ENCODE peak calls at places on chromosomes 6 and 20, in four cellular contexts. G is GM20000, V is gastrocnemius medialis, R is WTC11. Z is an unnamed sample.

GRCh38 chr6:36028887-36029324 is 1.3 kb downstream of the MAPK14 start:
- DNase-seq in G (peak), V (peak), R (peak), Z (peak)

GRCh38 chr20:1918766-1919165 is 23.6 kb downstream of the SIRPA start:
- DNase-seq in G (no peak), V (no peak), R (no peak), Z (no peak)

GRCh38 chr6:143531720-143532504 is 20.4 kb upstream of the FUCA2 start:
- DNase-seq in G (no peak), V (no peak), R (no peak), Z (no peak)

GRCh38 chr6:45609141-45609638 is 231.5 kb upstream of the SUPT3H start:
- DNase-seq in G (no peak), V (peak), R (no peak), Z (no peak)

GRCh38 chr20:44137210-44137781 is 49.7 kb downstream of the JPH2 start:
- DNase-seq in G (no peak), V (peak), R (peak), Z (peak)

GRCh38 chr6:31871068-31871659 is 7.6 kb downstream of the SLC44A4 start:
- DNase-seq in G (no peak), V (no peak), R (no peak), Z (no peak)

GRCh38 chr6:98529364-98529763 is 305.0 kb upstream of the POU3F2 start:
- DNase-seq in G (no peak), V (no peak), R (no peak), Z (no peak)

GRCh38 chr20:37697314-37697713 is 3.5 kb downstream of the CTNNBL1 start:
- DNase-seq in G (peak), V (no peak), R (no peak), Z (no peak)

GRCh38 chr6:46626228-46626909 is 26.2 kb downstream of the CYP39A1 start:
- DNase-seq in G (peak), V (no peak), R (no peak), Z (no peak)

GRCh38 chr6:14983599-14984296 is 262.1 kb upstream of the JARID2 start:
- DNase-seq in G (no peak), V (no peak), R (no peak), Z (no peak)

GRCh38 chr6:38215225-38215624 is 395.7 kb downstream of the ZFAND3 start:
- DNase-seq in G (no peak), V (no peak), R (no peak), Z (no peak)

GRCh38 chr6:797479-798077 is 104.6 kb upstream of the EXOC2 start:
- DNase-seq in G (peak), V (no peak), R (peak), Z (peak)

GRCh38 chr6:155528982-155529453 is 73.4 kb upstream of the NOX3 start:
- DNase-seq in G (peak), V (peak), R (no peak), Z (no peak)

GRCh38 chr20:50338479-50339195 is 148.0 kb downstream of the CEBPB start:
- DNase-seq in G (peak), V (no peak), R (peak), Z (no peak)

GRCh38 chr20:43040427-43040826 is 149.3 kb downstream of the PTPRT start:
- DNase-seq in G (no peak), V (no peak), R (peak), Z (no peak)

GRCh38 chr6:111737065-111737521 is 131.4 kb upstream of the TRAF3IP2 start:
- DNase-seq in G (no peak), V (no peak), R (no peak), Z (no peak)

GRCh38 chr20:22921595-22922421 is 113.3 kb upstream of the SSTR4 start:
- DNase-seq in G (no peak), V (no peak), R (no peak), Z (no peak)

GRCh38 chr6:72832271-72832670 is 210.4 kb downstream of the KCNQ5 start:
- DNase-seq in G (no peak), V (peak), R (no peak), Z (no peak)

GRCh38 chr20:17210387-17210786 is 16.5 kb upstream of the PCSK2 start:
- DNase-seq in G (no peak), V (no peak), R (no peak), Z (no peak)

GRCh38 chr6:75183099-75183541 is 22.7 kb downstream of the COL12A1 start:
- DNase-seq in G (no peak), V (no peak), R (no peak), Z (no peak)

GRCh38 chr6:30394139-30394538 is 49.2 kb downstream of the RPP21 start:
- DNase-seq in G (no peak), V (no peak), R (no peak), Z (no peak)

GRCh38 chr6:34093854-34094430 is 51.9 kb downstream of the GRM4 start:
- DNase-seq in G (no peak), V (no peak), R (no peak), Z (no peak)

DNA sequence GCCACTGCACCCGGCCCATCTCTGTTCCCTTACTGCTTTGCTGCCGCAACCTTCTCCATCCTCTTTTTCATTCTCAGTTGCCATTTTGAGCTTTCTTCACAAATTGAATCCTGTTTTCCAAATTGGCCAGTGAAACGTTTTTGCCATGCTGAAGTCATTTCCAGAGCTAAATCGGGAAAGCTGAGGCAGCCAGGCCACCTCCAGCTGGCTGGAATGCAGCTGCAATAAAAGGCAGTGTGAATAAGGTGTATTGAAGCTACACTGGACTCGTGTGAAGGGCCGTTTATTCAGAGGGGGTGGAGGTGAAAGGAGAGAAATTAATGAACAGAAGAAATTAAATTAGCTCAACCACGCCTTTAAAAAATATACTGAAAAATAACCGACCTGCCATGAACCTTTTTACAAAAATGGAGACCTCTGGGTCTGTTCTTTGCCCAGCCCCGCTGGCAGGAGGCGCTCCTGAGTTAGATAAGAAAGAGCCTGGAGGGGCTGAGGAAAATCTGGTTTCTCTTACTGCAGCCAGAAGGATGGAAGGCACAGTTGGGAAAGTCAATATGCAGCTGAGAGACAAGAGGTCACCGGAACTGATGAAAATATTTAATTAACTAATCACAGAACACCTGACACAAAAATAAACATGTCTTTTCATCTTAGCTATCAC is 283.9 kb downstream of the FOXC1 start:
- DNase-seq in G (no peak), V (no peak), R (peak), Z (no peak)
- TF ChIP-seq CTCF in G (no peak), V (no peak), R (peak), Z (no peak)

DNA sequence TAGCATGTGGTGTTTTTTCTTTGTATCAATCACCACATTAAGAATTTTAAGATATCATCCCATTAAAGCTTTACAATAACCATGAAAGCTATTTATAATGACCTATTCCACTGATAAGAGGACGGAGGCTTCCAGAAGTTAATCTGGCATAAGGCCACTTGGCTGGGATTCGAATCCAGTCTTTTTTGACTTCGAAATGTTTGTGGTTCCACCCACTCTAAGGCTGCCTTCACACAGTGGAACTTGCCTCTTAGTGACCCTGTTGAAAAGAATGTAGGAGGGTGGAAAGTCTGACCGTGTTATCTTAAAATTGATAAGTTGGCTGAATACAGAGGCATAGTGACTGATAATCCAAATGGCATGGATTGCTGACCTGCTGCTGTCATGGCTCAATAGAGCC is 959.7 kb downstream of the KIF16B start:
- DNase-seq in G (no peak), V (no peak), R (no peak), Z (no peak)
- TF ChIP-seq CTCF in G (no peak), V (no peak), R (no peak), Z (no peak)

DNA sequence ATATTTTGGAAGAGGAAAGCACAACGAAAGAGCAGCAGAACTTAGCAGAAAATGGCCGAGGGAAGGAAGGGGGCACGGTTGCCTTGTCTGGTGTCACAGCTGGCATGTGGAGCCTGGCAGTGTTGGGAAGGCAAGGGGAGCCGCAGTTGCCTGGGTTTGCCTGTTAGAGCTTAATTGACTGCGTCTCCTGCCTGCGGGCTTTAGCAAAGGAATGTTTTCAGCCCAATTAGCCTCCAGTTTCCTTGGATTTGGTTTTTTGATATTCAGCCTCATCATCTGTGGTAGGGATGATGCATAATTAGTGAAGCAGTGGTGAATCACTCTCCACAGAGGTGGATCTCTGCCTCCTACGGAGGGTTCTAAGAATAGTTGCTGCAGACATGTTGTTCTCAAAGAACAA is 832.6 kb downstream of the QKI start:
- DNase-seq in G (no peak), V (no peak), R (no peak), Z (no peak)
- TF ChIP-seq CTCF in G (no peak), V (no peak), R (no peak), Z (no peak)

DNA sequence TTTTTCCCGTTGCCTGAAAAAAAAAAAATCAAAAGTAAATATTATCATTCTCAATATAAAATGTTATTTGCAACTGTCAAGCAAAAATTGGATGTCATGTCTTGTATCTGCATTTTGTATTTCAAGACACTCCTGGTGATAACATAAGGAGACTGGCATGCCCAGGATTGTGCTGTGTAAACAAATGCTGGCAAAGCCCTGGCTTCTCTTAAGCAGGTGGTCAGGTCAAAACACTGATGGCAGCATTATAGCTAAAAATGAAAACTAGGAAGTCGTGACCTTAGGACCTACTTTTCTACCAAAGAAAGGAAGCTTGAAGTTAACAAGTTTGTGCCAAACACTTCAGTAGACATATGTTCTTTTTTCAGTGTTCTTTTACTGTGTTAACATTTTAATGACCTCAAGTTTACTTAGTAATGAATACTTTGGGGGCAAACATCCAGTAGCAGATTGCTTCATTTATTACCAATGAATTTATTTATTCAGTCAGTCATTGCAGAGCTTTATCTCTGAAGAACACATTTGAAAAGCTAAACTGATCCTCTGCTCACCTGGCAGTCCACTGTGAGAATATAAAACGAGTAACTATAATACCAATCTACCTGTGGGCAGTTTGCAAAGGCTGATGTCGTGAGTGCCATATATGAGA is 243.1 kb upstream of the FLRT3 start:
- DNase-seq in G (no peak), V (no peak), R (no peak), Z (no peak)
- TF ChIP-seq CTCF in G (no peak), V (no peak), R (no peak), Z (no peak)

GRCh38 chr6:112882381-112882780 is 535.3 kb downstream of the RFPL4B start:
- DNase-seq in G (no peak), V (no peak), R (no peak), Z (no peak)

GRCh38 chr6:112881828-112882227 is 534.7 kb downstream of the RFPL4B start:
- DNase-seq in G (no peak), V (no peak), R (no peak), Z (no peak)

GRCh38 chr6:112881027-112881426 is 533.9 kb downstream of the RFPL4B start:
- DNase-seq in G (no peak), V (no peak), R (no peak), Z (no peak)

GRCh38 chr6:112879920-112880413 is 532.8 kb downstream of the RFPL4B start:
- DNase-seq in G (no peak), V (no peak), R (peak), Z (peak)

DNA sequence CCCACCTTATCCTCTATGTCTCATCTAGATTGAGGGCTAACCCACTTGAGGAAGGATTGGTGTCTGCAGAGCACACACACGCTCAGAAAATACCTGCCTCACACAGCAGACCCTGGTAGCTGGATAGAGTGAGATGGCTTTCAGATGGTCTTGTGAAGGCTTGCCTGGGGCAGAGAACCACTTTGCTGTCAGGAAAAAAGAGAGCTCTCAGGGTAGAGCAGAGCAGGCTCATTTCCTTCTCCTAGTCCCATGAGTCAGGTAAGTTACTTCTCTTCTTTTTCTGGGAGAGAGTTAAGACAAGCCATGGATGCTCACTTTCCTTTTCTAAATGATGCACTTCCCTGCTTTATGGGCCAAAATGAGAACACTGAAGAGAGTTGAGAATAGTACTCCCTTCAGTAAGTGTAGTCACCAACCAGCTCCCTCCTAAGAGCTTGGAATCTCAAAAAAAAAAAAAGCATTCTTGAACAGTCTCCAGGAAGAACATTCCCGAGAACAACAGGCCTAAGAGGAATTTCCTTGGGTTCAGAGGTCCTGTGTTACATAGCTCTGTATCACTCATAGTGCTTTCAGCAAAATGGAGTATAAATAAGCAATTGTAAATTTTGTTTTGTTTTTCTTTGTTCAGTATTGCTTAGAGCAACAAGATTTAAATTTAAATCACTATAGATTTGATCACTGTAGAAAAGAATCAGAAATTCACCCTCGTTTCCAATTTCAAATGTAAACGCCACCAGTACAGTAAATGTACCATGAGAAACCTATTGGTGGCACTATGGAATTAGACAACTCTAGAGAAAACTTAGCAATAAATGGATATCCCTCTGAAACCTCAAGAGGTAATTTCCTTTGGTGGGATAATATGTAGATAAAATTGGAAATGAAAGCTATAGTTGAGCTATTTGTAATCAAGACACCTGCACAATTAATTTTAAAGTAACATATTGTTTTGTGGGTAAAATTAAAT is 530.3 kb downstream of the RFPL4B start:
- DNase-seq in G (no peak), V (no peak), R (no peak), Z (no peak)
- TF ChIP-seq CTCF in G (no peak), V (no peak), R (no peak), Z (no peak)

GRCh38 chr20:63641792-63642517 is 11.3 kb downstream of the STMN3 start:
- DNase-seq in G (peak), V (peak), R (peak), Z (peak)
- TF ChIP-seq CTCF in G (peak), V (peak), R (no peak), Z (peak)

DNA sequence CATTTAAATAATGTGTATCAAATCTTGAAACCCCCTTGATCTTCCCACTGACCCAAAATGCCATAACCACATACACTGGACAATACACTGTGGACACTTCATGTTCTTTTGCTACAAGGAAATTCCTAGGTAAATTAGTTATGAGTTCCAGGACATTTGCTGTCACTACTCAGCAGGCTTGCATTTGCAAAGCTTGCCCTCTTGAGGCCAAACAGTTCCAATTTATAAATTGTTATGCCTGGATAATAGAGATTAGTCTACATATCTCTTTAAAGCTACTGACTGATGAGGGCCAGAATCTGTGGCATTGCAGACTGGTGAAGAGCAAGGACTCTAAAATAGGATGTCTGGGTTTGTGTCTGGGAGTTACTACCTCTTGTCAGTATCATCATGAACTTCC is 17.4 kb upstream of the RAB32 start:
- DNase-seq in G (no peak), V (no peak), R (no peak), Z (no peak)
- TF ChIP-seq CTCF in G (no peak), V (no peak), R (no peak), Z (no peak)

GRCh38 chr6:17987576-17988421 is at the start of gene KIF13A:
- DNase-seq in G (peak), V (peak), R (peak), Z (peak)
- TF ChIP-seq CTCF in G (peak), V (peak), R (no peak), Z (no peak)